ENCODE peak calls at places on chromosome 12, in ten cellular contexts. I is substantia nigra; K is NCI-H82; S is tibial nerve; Z is B cell; M is Right ventricle myocardium superior; H is NCI-H345; C is SK-N-SH; N is stimulated activated CD4-positive, alpha-beta T cell treated with anti-CD3 and anti-CD28 coated beads, Interleukin-2, amount 100 ng/mL, for 48 hours; P is bronchial epithelial cell. E is an unnamed sample.

GRCh38 chr12:31922341-31923062 is 36.7 kb upstream of the RESF1 start:
- DNase-seq in K (no peak), H (no peak), P (peak), N (no peak), C (no peak), S (no peak), I (no peak), M (no peak), Z (no peak), E (no peak)

GRCh38 chr12:94922561-94922960 is 80.9 kb downstream of the NDUFA12 start:
- DNase-seq in Z (no peak), C (no peak), P (no peak), S (no peak), H (peak), N (no peak), K (no peak), I (no peak), M (no peak), E (no peak)

GRCh38 chr12:77325505-77325904 is 260.1 kb upstream of the E2F7 start:
- DNase-seq in Z (no peak), K (peak), I (peak), S (no peak), H (no peak), N (no peak), M (peak), C (peak), P (no peak), E (peak)

GRCh38 chr12:109592195-109592904 is 18.8 kb downstream of the MVK start:
- DNase-seq in H (no peak), S (no peak), N (no peak), I (no peak), Z (no peak), M (peak), P (no peak), C (no peak), K (peak), E (no peak)

GRCh38 chr12:118398878-118399277 is 22.5 kb downstream of the SUDS3 start:
- DNase-seq in S (no peak), N (no peak), I (no peak), P (no peak), H (no peak), M (no peak), Z (no peak), C (no peak), K (no peak), E (no peak)

GRCh38 chr12:1972260-1972659 is 32.0 kb downstream of the DCP1B start:
- DNase-seq in C (no peak), I (no peak), Z (no peak), S (no peak), K (no peak), N (no peak), H (no peak), P (peak), M (no peak), E (no peak)

GRCh38 chr12:111440631-111441030 is 34.9 kb downstream of the SH2B3 start:
- DNase-seq in C (no peak), P (no peak), M (peak), K (no peak), I (no peak), N (no peak), S (no peak), Z (no peak), H (no peak), E (peak)

GRCh38 chr12:73390256-73390655 is 1118.1 kb downstream of the TRHDE start:
- DNase-seq in N (no peak), C (no peak), I (no peak), M (no peak), P (no peak), K (no peak), H (no peak), Z (no peak), S (no peak), E (no peak)

GRCh38 chr12:91058821-91059220 is 997 bp upstream of the KERA start:
- DNase-seq in S (no peak), P (peak), M (no peak), Z (no peak), C (no peak), N (no peak), K (no peak), H (no peak), I (no peak), E (no peak)

GRCh38 chr12:26692417-26692816 is 140.6 kb downstream of the ITPR2 start:
- DNase-seq in K (no peak), C (no peak), I (no peak), P (no peak), S (no peak), H (peak), M (no peak), N (no peak), Z (no peak), E (no peak)

GRCh38 chr12:80701388-80701787 is 6.0 kb upstream of the MYF6 start:
- DNase-seq in I (no peak), C (no peak), S (no peak), N (no peak), H (no peak), P (no peak), K (no peak), M (no peak), Z (no peak), E (no peak)

GRCh38 chr12:31687101-31687527 is 27.6 kb downstream of the ETFBKMT start:
- DNase-seq in S (no peak), H (no peak), M (no peak), P (no peak), C (no peak), I (no peak), K (no peak), N (no peak), Z (peak), E (no peak)

GRCh38 chr12:96047621-96048211 is 12.3 kb upstream of the LTA4H start:
- DNase-seq in H (peak), N (no peak), K (no peak), P (peak), Z (peak), M (no peak), C (no peak), S (peak), I (no peak), E (no peak)

GRCh38 chr12:11891350-11892064 is 179.2 kb upstream of the BCL2L14 start:
- DNase-seq in K (peak), I (no peak), Z (no peak), P (no peak), M (peak), S (no peak), H (no peak), C (no peak), N (no peak), E (no peak)

GRCh38 chr12:51898937-51899336 is 8.4 kb upstream of the ACVRL1 start:
- DNase-seq in C (no peak), N (no peak), M (no peak), I (no peak), K (no peak), S (no peak), H (no peak), P (no peak), Z (no peak), E (no peak)

GRCh38 chr12:8033153-8034044 is 883 bp downstream of the FOXJ2 start:
- DNase-seq in M (peak), H (peak), I (peak), S (peak), K (peak), N (no peak), C (peak), P (peak), Z (peak), E (peak)

GRCh38 chr12:94416613-94417012 is 43.1 kb downstream of the CEP83 start:
- DNase-seq in M (no peak), K (no peak), P (no peak), H (no peak), N (no peak), C (no peak), Z (no peak), S (no peak), I (no peak), E (no peak)

GRCh38 chr12:29762637-29763300 is 21.0 kb downstream of the TMTC1 start:
- DNase-seq in S (no peak), P (no peak), K (no peak), N (no peak), Z (no peak), M (peak), C (no peak), H (no peak), I (peak), E (no peak)

GRCh38 chr12:12608557-12608957 is 3.1 kb upstream of the CREBL2 start:
- DNase-seq in H (no peak), I (no peak), M (no peak), Z (no peak), P (no peak), C (no peak), S (no peak), K (no peak), N (no peak), E (no peak)

GRCh38 chr12:38555620-38556596 is 239.3 kb downstream of the ALG10B start:
- DNase-seq in K (no peak), H (no peak), P (peak), S (no peak), Z (no peak), I (no peak), C (no peak), N (no peak), M (no peak), E (no peak)

GRCh38 chr12:20442322-20442721 is 74.0 kb downstream of the PDE3A start:
- DNase-seq in P (no peak), K (no peak), S (no peak), Z (no peak), I (no peak), C (no peak), H (no peak), N (no peak), M (peak), E (no peak)

GRCh38 chr12:131865196-131865875 is 29.1 kb upstream of the ULK1 start:
- DNase-seq in S (no peak), K (no peak), Z (no peak), M (peak), H (no peak), P (peak), I (no peak), N (no peak), C (peak), E (no peak)

GRCh38 chr12:94553875-94554274 is 94.2 kb upstream of the CEP83 start:
- DNase-seq in K (no peak), P (no peak), N (no peak), M (no peak), Z (no peak), I (no peak), H (no peak), C (no peak), S (no peak), E (no peak)

GRCh38 chr12:52744493-52745156 is 32.5 kb downstream of the KRT76 start:
- DNase-seq in P (no peak), Z (no peak), M (no peak), I (no peak), S (no peak), C (no peak), K (no peak), H (no peak), N (no peak), E (no peak)

GRCh38 chr12:95674631-95675030 is 115.9 kb downstream of the NTN4 start:
- DNase-seq in S (no peak), C (peak), Z (no peak), H (peak), I (no peak), M (no peak), N (no peak), K (peak), P (no peak), E (no peak)

GRCh38 chr12:54603872-54604271 is 15.4 kb upstream of the PPP1R1A start:
- DNase-seq in P (no peak), N (no peak), H (no peak), M (no peak), K (no peak), Z (no peak), I (no peak), S (no peak), C (no peak), E (no peak)

GRCh38 chr12:119578112-119578511 is 15.5 kb upstream of the TMEM233 start:
- DNase-seq in M (no peak), P (peak), H (no peak), Z (no peak), I (no peak), N (no peak), C (no peak), K (no peak), S (no peak), E (no peak)

GRCh38 chr12:26620907-26621306 is 212.1 kb downstream of the ITPR2 start:
- DNase-seq in H (no peak), C (no peak), K (no peak), Z (no peak), M (no peak), P (no peak), N (no peak), S (no peak), I (no peak), E (no peak)

GRCh38 chr12:105523164-105524057 is 192.9 kb downstream of the C12orf75 start:
- DNase-seq in H (no peak), C (peak), N (no peak), M (peak), P (peak), Z (no peak), K (no peak), I (no peak), S (peak), E (peak)

GRCh38 chr12:124917135-124917840 is 2.8 kb upstream of the UBC start:
- DNase-seq in M (peak), Z (peak), S (peak), I (no peak), H (no peak), N (peak), K (no peak), C (peak), P (peak), E (peak)

GRCh38 chr12:119627686-119628085 is 34.1 kb downstream of the TMEM233 start:
- DNase-seq in Z (no peak), M (no peak), I (no peak), C (no peak), H (no peak), K (no peak), P (no peak), S (no peak), N (no peak), E (no peak)

GRCh38 chr12:128819293-128820144 is 4.2 kb downstream of the SLC15A4 start:
- DNase-seq in I (no peak), P (no peak), Z (no peak), K (peak), N (no peak), M (no peak), C (no peak), H (peak), S (no peak), E (peak)

GRCh38 chr12:46473634-46474201 is 101.1 kb upstream of the SLC38A2 start:
- DNase-seq in C (peak), K (peak), I (no peak), N (no peak), H (no peak), S (peak), P (peak), M (peak), Z (peak), E (no peak)

GRCh38 chr12:54967461-54967860 is 17.1 kb downstream of the TESPA1 start:
- DNase-seq in S (peak), P (peak), C (no peak), N (no peak), K (no peak), H (no peak), M (no peak), Z (no peak), I (no peak), E (no peak)

GRCh38 chr12:93140801-93141200 is 211.7 kb upstream of the EEA1 start:
- DNase-seq in K (no peak), H (no peak), I (no peak), N (no peak), C (no peak), P (no peak), M (no peak), S (no peak), Z (no peak), E (no peak)